ENCODE peak calls at places on chromosomes 5 and 9, in four cellular contexts. One of them, this sample, is unnamed.

GRCh38 chr5:58459860-58460726 is at the start of gene PLK2:
- DNase-seq in BJ: peak; percentile 56
- DNase-seq in AG04450: peak; percentile 93
- DNase-seq in esophagus squamous epithelium: peak; percentile 72
- DNase-seq in this sample: peak; percentile 96

GRCh38 chr5:61332891-61333350 is 863 bp downstream of the ZSWIM6 start:
- DNase-seq in AG04450: no peak
- DNase-seq in BJ: no peak
- DNase-seq in esophagus squamous epithelium: peak; percentile 18
- DNase-seq in this sample: peak; percentile 57

GRCh38 chr5:43711496-43711895 is 108.5 kb downstream of the NNT start:
- DNase-seq in esophagus squamous epithelium: no peak
- DNase-seq in AG04450: no peak
- DNase-seq in BJ: no peak
- DNase-seq in this sample: no peak

GRCh38 chr9:8883313-8883712 is 1083.7 kb upstream of the DMAC1 start:
- DNase-seq in esophagus squamous epithelium: no peak
- DNase-seq in BJ: no peak
- DNase-seq in AG04450: no peak
- DNase-seq in this sample: no peak

GRCh38 chr5:107389130-107389553 is 281.6 kb downstream of the EFNA5 start:
- DNase-seq in BJ: peak; percentile 49
- DNase-seq in esophagus squamous epithelium: no peak
- DNase-seq in AG04450: no peak
- DNase-seq in this sample: no peak

GRCh38 chr9:19057033-19057432 is 7.8 kb downstream of the RRAGA start:
- DNase-seq in AG04450: no peak
- DNase-seq in BJ: no peak
- DNase-seq in esophagus squamous epithelium: no peak
- DNase-seq in this sample: no peak

GRCh38 chr5:109868737-109869136 is 179.0 kb downstream of the MAN2A1 start:
- DNase-seq in AG04450: peak; percentile 10
- DNase-seq in esophagus squamous epithelium: no peak
- DNase-seq in BJ: no peak
- DNase-seq in this sample: no peak

GRCh38 chr5:120771181-120771580 is 307.1 kb downstream of the PRR16 start:
- DNase-seq in AG04450: no peak
- DNase-seq in esophagus squamous epithelium: no peak
- DNase-seq in BJ: no peak
- DNase-seq in this sample: no peak

GRCh38 chr9:21110708-21111576 is 30.7 kb downstream of the IFNW1 start:
- DNase-seq in esophagus squamous epithelium: no peak
- DNase-seq in AG04450: peak; percentile 56
- DNase-seq in BJ: no peak
- DNase-seq in this sample: no peak

GRCh38 chr5:126543660-126544059 is 51.4 kb downstream of the ALDH7A1 start:
- DNase-seq in esophagus squamous epithelium: no peak
- DNase-seq in BJ: no peak
- DNase-seq in AG04450: no peak
- DNase-seq in this sample: no peak

GRCh38 chr9:70420267-70421019 is 6.0 kb upstream of the KLF9 start:
- DNase-seq in esophagus squamous epithelium: peak; percentile 61
- DNase-seq in BJ: no peak
- DNase-seq in AG04450: no peak
- DNase-seq in this sample: peak; percentile 93

GRCh38 chr9:2050236-2050635 is 35.1 kb downstream of the SMARCA2 start:
- DNase-seq in BJ: no peak
- DNase-seq in esophagus squamous epithelium: no peak
- DNase-seq in AG04450: no peak
- DNase-seq in this sample: no peak

GRCh38 chr9:105355810-105356209 is 92.0 kb upstream of the FSD1L start:
- DNase-seq in BJ: no peak
- DNase-seq in esophagus squamous epithelium: no peak
- DNase-seq in AG04450: no peak
- DNase-seq in this sample: no peak

GRCh38 chr5:36723921-36724320 is 117.5 kb downstream of the SLC1A3 start:
- DNase-seq in AG04450: no peak
- DNase-seq in esophagus squamous epithelium: no peak
- DNase-seq in BJ: no peak
- DNase-seq in this sample: no peak

GRCh38 chr9:122609810-122610209 is 4.7 kb upstream of the OR1Q1 start:
- DNase-seq in AG04450: no peak
- DNase-seq in BJ: no peak
- DNase-seq in esophagus squamous epithelium: no peak
- DNase-seq in this sample: no peak

GRCh38 chr5:172659909-172660628 is 19.0 kb downstream of the NEURL1B start:
- DNase-seq in BJ: peak; percentile 58
- DNase-seq in AG04450: peak; percentile 72
- DNase-seq in esophagus squamous epithelium: no peak
- DNase-seq in this sample: peak; percentile 72

GRCh38 chr9:69223605-69224004 is 49.5 kb downstream of the TJP2 start:
- DNase-seq in AG04450: peak; percentile 50
- DNase-seq in esophagus squamous epithelium: no peak
- DNase-seq in BJ: peak; percentile 15
- DNase-seq in this sample: no peak

GRCh38 chr9:132005896-132006295 is 73.8 kb downstream of the MED27 start:
- DNase-seq in esophagus squamous epithelium: no peak
- DNase-seq in BJ: no peak
- DNase-seq in AG04450: no peak
- DNase-seq in this sample: no peak

GRCh38 chr5:138651767-138652117 is 76.5 kb upstream of the HSPA9 start:
- DNase-seq in esophagus squamous epithelium: no peak
- DNase-seq in AG04450: no peak
- DNase-seq in BJ: no peak
- DNase-seq in this sample: no peak

GRCh38 chr5:179125789-179126505 is 65.8 kb downstream of the ZNF354C start:
- DNase-seq in esophagus squamous epithelium: no peak
- DNase-seq in BJ: no peak
- DNase-seq in AG04450: no peak
- DNase-seq in this sample: peak; percentile 17

GRCh38 chr5:144209421-144209820 is 38.7 kb downstream of the KCTD16 start:
- DNase-seq in BJ: no peak
- DNase-seq in esophagus squamous epithelium: no peak
- DNase-seq in AG04450: no peak
- DNase-seq in this sample: no peak

GRCh38 chr9:76810377-76810957 is 46.2 kb downstream of the PCA3 start:
- DNase-seq in BJ: no peak
- DNase-seq in AG04450: peak; percentile 38
- DNase-seq in esophagus squamous epithelium: no peak
- DNase-seq in this sample: no peak

GRCh38 chr9:126376903-126377342 is 50.3 kb downstream of the MVB12B start:
- DNase-seq in esophagus squamous epithelium: no peak
- DNase-seq in AG04450: no peak
- DNase-seq in BJ: no peak
- DNase-seq in this sample: no peak

GRCh38 chr9:134390537-134390936 is 64.3 kb downstream of the RXRA start:
- DNase-seq in AG04450: no peak
- DNase-seq in esophagus squamous epithelium: no peak
- DNase-seq in BJ: no peak
- DNase-seq in this sample: no peak

GRCh38 chr9:122827759-122828090 is 663 bp downstream of the PDCL start:
- DNase-seq in AG04450: no peak
- DNase-seq in esophagus squamous epithelium: no peak
- DNase-seq in BJ: no peak
- DNase-seq in this sample: no peak

GRCh38 chr5:147189109-147189424 is 45.8 kb upstream of the STK32A start:
- DNase-seq in BJ: no peak
- DNase-seq in AG04450: no peak
- DNase-seq in esophagus squamous epithelium: no peak
- DNase-seq in this sample: no peak

GRCh38 chr9:101485873-101486692 is 47.6 kb upstream of the RNF20 start:
- DNase-seq in BJ: no peak
- DNase-seq in AG04450: no peak
- DNase-seq in esophagus squamous epithelium: no peak
- DNase-seq in this sample: peak; percentile 33

GRCh38 chr9:135371535-135371934 is 108.0 kb upstream of the PPP1R26 start:
- DNase-seq in BJ: no peak
- DNase-seq in AG04450: no peak
- DNase-seq in esophagus squamous epithelium: no peak
- DNase-seq in this sample: peak; percentile 55

GRCh38 chr5:135448071-135448704 is 1.0 kb upstream of the DCANP1 start:
- DNase-seq in esophagus squamous epithelium: no peak
- DNase-seq in BJ: no peak
- DNase-seq in AG04450: no peak
- DNase-seq in this sample: no peak

GRCh38 chr5:135450957-135451356 is 1.2 kb downstream of the TIFAB start:
- DNase-seq in AG04450: no peak
- DNase-seq in esophagus squamous epithelium: no peak
- DNase-seq in BJ: no peak
- DNase-seq in this sample: no peak

GRCh38 chr5:135448796-135449507 is 1.8 kb upstream of the DCANP1 start:
- DNase-seq in BJ: peak; percentile 44
- DNase-seq in esophagus squamous epithelium: no peak
- DNase-seq in AG04450: no peak
- DNase-seq in this sample: no peak

GRCh38 chr5:135450328-135450727 is 1.8 kb downstream of the TIFAB start:
- DNase-seq in BJ: no peak
- DNase-seq in AG04450: no peak
- DNase-seq in esophagus squamous epithelium: no peak
- DNase-seq in this sample: no peak

DNA sequence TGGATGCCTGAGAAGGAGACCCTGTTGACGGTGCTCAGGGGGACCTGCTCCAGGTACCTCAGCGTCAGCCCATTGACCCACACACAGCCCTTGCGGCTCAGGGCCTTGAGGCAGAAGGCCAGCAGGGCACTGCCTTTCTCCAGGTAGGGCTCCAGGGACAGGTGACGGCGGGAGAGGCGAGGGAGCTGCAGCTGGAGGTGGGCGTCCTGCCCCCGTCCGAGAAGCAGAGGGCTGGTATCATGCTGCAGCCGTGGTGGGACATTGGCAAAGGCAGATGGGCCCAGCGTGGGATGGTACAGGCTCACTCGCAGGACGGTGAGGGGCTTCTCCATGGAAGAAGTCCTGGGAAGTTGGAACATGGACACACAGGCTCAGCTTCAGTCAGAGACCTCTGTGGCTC is 2.5 kb upstream of the DCANP1 start:
- DNase-seq in esophagus squamous epithelium: no peak
- DNase-seq in BJ: no peak
- DNase-seq in AG04450: no peak
- DNase-seq in this sample: no peak
- H3K4me3 ChIP-seq in esophagus squamous epithelium: no peak overlapping the region
- H3K4me3 ChIP-seq in BJ: no peak overlapping the region
- H3K4me3 ChIP-seq in AG04450: no peak overlapping the region
- H3K4me3 ChIP-seq in this sample: no peak overlapping the region

DNA sequence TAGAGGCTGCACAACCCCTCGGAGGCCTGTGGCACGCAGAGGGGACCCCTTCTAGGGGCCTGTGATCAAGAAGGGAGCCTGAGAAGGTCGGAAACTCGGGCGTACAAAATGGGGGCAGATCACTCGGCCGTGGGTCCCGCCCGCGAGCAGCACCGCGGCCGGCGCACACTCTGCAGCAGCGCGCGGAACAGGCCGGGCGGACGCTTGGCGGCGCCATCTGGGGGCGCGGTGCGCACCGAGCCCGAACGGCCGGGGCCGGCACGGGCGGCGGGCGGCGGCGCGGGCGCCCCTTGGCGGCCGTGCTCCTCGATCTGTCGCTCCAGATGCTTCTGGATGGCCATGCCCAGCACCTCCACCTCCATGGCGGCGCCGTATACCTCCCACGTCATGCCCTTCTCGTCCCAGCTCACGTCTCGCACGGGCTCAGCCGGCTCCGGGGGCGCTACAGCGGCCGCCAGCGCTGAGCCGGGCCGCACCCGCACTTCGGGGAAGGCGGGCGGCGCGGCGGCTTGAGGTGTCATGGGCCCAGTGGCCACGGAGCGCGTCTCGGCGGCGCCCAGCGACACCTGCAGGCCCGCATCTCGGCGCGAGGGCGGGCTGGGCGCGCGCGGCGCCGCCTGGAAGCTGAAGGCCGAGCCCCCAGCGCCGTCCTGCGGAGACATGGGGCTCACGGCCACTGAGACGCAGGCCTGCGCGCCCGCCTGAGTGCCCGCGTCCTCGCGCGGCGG is 13.1 kb downstream of the GPRIN1 start:
- DNase-seq in BJ: no peak
- DNase-seq in AG04450: no peak
- DNase-seq in esophagus squamous epithelium: no peak
- DNase-seq in this sample: no peak
- H3K4me3 ChIP-seq in BJ: no peak overlapping the region
- H3K4me3 ChIP-seq in AG04450: no peak overlapping the region
- H3K4me3 ChIP-seq in esophagus squamous epithelium: peak overlapping the region; percentile 20
- H3K4me3 ChIP-seq in this sample: no peak overlapping the region

DNA sequence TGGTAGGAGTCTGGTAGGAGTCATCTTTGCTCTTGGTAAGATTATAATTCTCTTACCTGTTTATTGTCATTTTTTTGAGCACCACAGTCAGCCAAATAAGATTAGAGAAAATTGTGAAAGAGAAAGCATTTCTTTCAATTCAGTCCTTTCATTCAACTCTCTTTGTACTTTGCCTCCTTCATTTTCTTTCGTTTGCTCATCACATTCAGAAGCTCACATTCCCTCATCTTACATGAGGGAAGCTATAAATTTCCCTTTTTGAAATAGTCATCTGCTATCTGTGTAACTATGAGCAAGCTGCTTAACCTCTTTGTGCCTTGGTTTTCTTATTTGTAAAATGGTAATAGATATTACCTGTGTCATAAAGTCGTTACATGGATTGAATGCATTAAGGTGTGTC is 41.4 kb downstream of the PAM start:
- DNase-seq in AG04450: no peak
- DNase-seq in esophagus squamous epithelium: no peak
- DNase-seq in BJ: no peak
- DNase-seq in this sample: no peak
- H3K4me3 ChIP-seq in AG04450: no peak overlapping the region
- H3K4me3 ChIP-seq in esophagus squamous epithelium: no peak overlapping the region
- H3K4me3 ChIP-seq in BJ: no peak overlapping the region
- H3K4me3 ChIP-seq in this sample: no peak overlapping the region

GRCh38 chr9:35074791-35075190 is 2.4 kb upstream of the VCP start:
- DNase-seq in BJ: no peak
- DNase-seq in AG04450: no peak
- DNase-seq in esophagus squamous epithelium: no peak
- DNase-seq in this sample: no peak

GRCh38 chr9:35071814-35072460 is 488 bp downstream of the VCP start:
- DNase-seq in esophagus squamous epithelium: peak; percentile 48
- DNase-seq in BJ: no peak
- DNase-seq in AG04450: peak; percentile 58
- DNase-seq in this sample: peak; percentile 96

GRCh38 chr9:35074141-35074540 is 1.7 kb upstream of the VCP start:
- DNase-seq in AG04450: no peak
- DNase-seq in esophagus squamous epithelium: no peak
- DNase-seq in BJ: no peak
- DNase-seq in this sample: no peak

GRCh38 chr9:35072461-35073275 is at the start of gene VCP:
- DNase-seq in esophagus squamous epithelium: peak; percentile 92
- DNase-seq in AG04450: peak; percentile 98
- DNase-seq in BJ: peak; percentile 96
- DNase-seq in this sample: peak; percentile 99

GRCh38 chr9:35073276-35073607 is 817 bp upstream of the VCP start:
- DNase-seq in AG04450: no peak
- DNase-seq in esophagus squamous epithelium: no peak
- DNase-seq in BJ: no peak
- DNase-seq in this sample: no peak
- H3K4me3 ChIP-seq in AG04450: no peak overlapping the region
- H3K4me3 ChIP-seq in esophagus squamous epithelium: no peak overlapping the region
- H3K4me3 ChIP-seq in BJ: no peak overlapping the region
- H3K4me3 ChIP-seq in this sample: no peak overlapping the region

This sample was measured in left lung.